ENCODE peak calls at places on chromosomes 13 and 19, in ten cellular contexts. C, E, Z, S, U, Q, Y, P, R and F are unnamed samples. For H3K4me1, the result is how much of the 10 kb centered on the place peaks cover.

GRCh38 chr19:44846455-44847143 is 502 bp downstream of the NECTIN2 start:
- DNase-seq in C (no peak), E (peak), Z (no peak), S (peak), U (peak), Q (peak), Y (no peak), P (no peak), R (peak), F (peak)

GRCh38 chr19:6088677-6089063 is 21.6 kb downstream of the RFX2 start:
- DNase-seq in C (no peak), E (no peak), Z (no peak), S (peak), U (no peak), Q (no peak), Y (no peak), P (no peak), R (no peak), F (no peak)

GRCh38 chr19:925912-926594 is at the start of gene ARID3A:
- DNase-seq in C (peak), E (no peak), Z (no peak), S (peak), U (peak), Q (no peak), Y (no peak), P (no peak), R (no peak), F (peak)

GRCh38 chr13:91292630-91293221 is 54.8 kb upstream of the MIR17HG start:
- DNase-seq in C (no peak), E (no peak), Z (no peak), S (no peak), U (peak), Q (no peak), Y (no peak), P (no peak), R (no peak), F (no peak)

GRCh38 chr13:48660356-48661076 is 6.8 kb downstream of the CYSLTR2 start:
- DNase-seq in C (no peak), E (no peak), Z (no peak), S (no peak), U (no peak), Q (no peak), Y (no peak), P (no peak), R (no peak), F (no peak)

GRCh38 chr13:46131705-46132104 is 26.9 kb upstream of the CPB2 start:
- DNase-seq in C (no peak), E (no peak), Z (no peak), S (no peak), U (no peak), Q (no peak), Y (no peak), P (no peak), R (no peak), F (no peak)

GRCh38 chr19:55457683-55458457 is 3.6 kb downstream of the ISOC2 start:
- DNase-seq in C (no peak), E (no peak), Z (no peak), S (no peak), U (no peak), Q (no peak), Y (no peak), P (no peak), R (no peak), F (no peak)

GRCh38 chr19:17948967-17949930 is 16.4 kb downstream of the CCDC124 start:
- DNase-seq in C (no peak), E (no peak), Z (no peak), S (no peak), U (peak), Q (peak), Y (no peak), P (no peak), R (no peak), F (no peak)

GRCh38 chr13:59458908-59459579 is 704.7 kb downstream of the DIAPH3 start:
- DNase-seq in C (peak), E (no peak), Z (no peak), S (peak), U (peak), Q (no peak), Y (no peak), P (no peak), R (no peak), F (no peak)

GRCh38 chr13:44726214-44726613 is 150.1 kb upstream of the TSC22D1 start:
- DNase-seq in C (no peak), E (no peak), Z (no peak), S (peak), U (no peak), Q (no peak), Y (no peak), P (no peak), R (no peak), F (no peak)

GRCh38 chr19:38023245-38023644 is 116.2 kb downstream of the SIPA1L3 start:
- DNase-seq in C (no peak), E (no peak), Z (no peak), S (peak), U (no peak), Q (no peak), Y (no peak), P (no peak), R (no peak), F (no peak)

GRCh38 chr13:91347212-91347995 is at the start of gene MIR17HG:
- DNase-seq in C (peak), E (peak), Z (peak), S (peak), U (peak), Q (peak), Y (peak), P (peak), R (peak), F (peak)

GRCh38 chr13:92991687-92992086 is 234.9 kb upstream of the GPC6 start:
- DNase-seq in C (no peak), E (no peak), Z (no peak), S (peak), U (no peak), Q (no peak), Y (no peak), P (no peak), R (no peak), F (no peak)

GRCh38 chr13:85508683-85509329 is 290.4 kb downstream of the SLITRK6 start:
- DNase-seq in C (no peak), E (no peak), Z (no peak), S (peak), U (no peak), Q (no peak), Y (no peak), P (no peak), R (no peak), F (peak)

GRCh38 chr13:23185542-23185941 is 4.8 kb downstream of the SGCG start:
- DNase-seq in C (no peak), E (no peak), Z (no peak), S (no peak), U (no peak), Q (no peak), Y (no peak), P (no peak), R (no peak), F (no peak)

GRCh38 chr13:23445794-23446193 is 12.3 kb upstream of the SACS start:
- DNase-seq in C (no peak), E (no peak), Z (no peak), S (no peak), U (no peak), Q (no peak), Y (no peak), P (no peak), R (no peak), F (no peak)

GRCh38 chr19:18650468-18651001 is 13.7 kb downstream of the KLHL26 start:
- DNase-seq in C (peak), E (peak), Z (peak), S (peak), U (peak), Q (peak), Y (no peak), P (no peak), R (no peak), F (peak)

GRCh38 chr13:37068962-37069361 is 9.5 kb upstream of the SUPT20H start:
- DNase-seq in C (no peak), E (no peak), Z (no peak), S (peak), U (no peak), Q (no peak), Y (no peak), P (no peak), R (no peak), F (no peak)

GRCh38 chr19:11422163-11423068 is 3.3 kb upstream of the RGL3 start:
- DNase-seq in C (peak), E (peak), Z (peak), S (peak), U (peak), Q (peak), Y (peak), P (peak), R (peak), F (peak)

GRCh38 chr13:83819611-83820010 is 62.7 kb downstream of the SLITRK1 start:
- DNase-seq in C (no peak), E (no peak), Z (no peak), S (no peak), U (no peak), Q (no peak), Y (no peak), P (no peak), R (no peak), F (no peak)

GRCh38 chr13:44867825-44868224 is 121.4 kb downstream of the NUFIP1 start:
- DNase-seq in C (no peak), E (no peak), Z (no peak), S (peak), U (no peak), Q (no peak), Y (no peak), P (no peak), R (no peak), F (no peak)

GRCh38 chr13:35927554-35927953 is 203.6 kb downstream of the DCLK1 start:
- DNase-seq in C (no peak), E (no peak), Z (no peak), S (peak), U (no peak), Q (no peak), Y (no peak), P (no peak), R (no peak), F (no peak)

GRCh38 chr13:24459234-24459633 is 53.3 kb downstream of the PARP4 start:
- DNase-seq in C (no peak), E (no peak), Z (no peak), S (peak), U (no peak), Q (no peak), Y (no peak), P (no peak), R (no peak), F (no peak)

GRCh38 chr13:48009298-48009697 is 8.2 kb upstream of the SUCLA2 start:
- DNase-seq in C (no peak), E (no peak), Z (no peak), S (peak), U (no peak), Q (no peak), Y (no peak), P (no peak), R (no peak), F (no peak)

GRCh38 chr13:104460553-104460952 is 1394.3 kb upstream of the SLC10A2 start:
- DNase-seq in C (no peak), E (no peak), Z (no peak), S (peak), U (no peak), Q (no peak), Y (no peak), P (no peak), R (no peak), F (no peak)

GRCh38 chr13:78121459-78122348 is 203.1 kb upstream of the EDNRB start:
- DNase-seq in C (no peak), E (no peak), Z (no peak), S (peak), U (peak), Q (no peak), Y (no peak), P (no peak), R (no peak), F (peak)

GRCh38 chr13:58081301-58081820 is 449.8 kb downstream of the PCDH17 start:
- DNase-seq in C (no peak), E (no peak), Z (no peak), S (no peak), U (no peak), Q (no peak), Y (no peak), P (no peak), R (no peak), F (no peak)

GRCh38 chr13:40152145-40152544 is 496.7 kb downstream of the COG6 start:
- DNase-seq in C (no peak), E (no peak), Z (no peak), S (peak), U (no peak), Q (no peak), Y (no peak), P (no peak), R (no peak), F (peak)

GRCh38 chr19:50003810-50004419 is 21.3 kb downstream of the VRK3 start:
- DNase-seq in C (no peak), E (no peak), Z (no peak), S (peak), U (no peak), Q (no peak), Y (no peak), P (no peak), R (no peak), F (no peak)

GRCh38 chr19:56837492-56837891 is 3.0 kb downstream of the PEG3 start:
- DNase-seq in C (peak), E (peak), Z (peak), S (peak), U (no peak), Q (peak), Y (no peak), P (no peak), R (peak), F (peak)

GRCh38 chr13:38566526-38566925 is 120.4 kb upstream of the FREM2 start:
- DNase-seq in C (no peak), E (no peak), Z (no peak), S (peak), U (no peak), Q (no peak), Y (no peak), P (no peak), R (no peak), F (no peak)

GRCh38 chr13:73171242-73171641 is 112.4 kb downstream of the KLF5 start:
- DNase-seq in C (no peak), E (no peak), Z (no peak), S (no peak), U (no peak), Q (no peak), Y (no peak), P (no peak), R (no peak), F (no peak)

GRCh38 chr13:74210693-74211393 is 76.6 kb upstream of the KLF12 start:
- DNase-seq in C (no peak), E (no peak), Z (no peak), S (peak), U (no peak), Q (no peak), Y (no peak), P (no peak), R (no peak), F (peak)

GRCh38 chr19:6847828-6848200 is 39.6 kb upstream of the ADGRE1 start:
- DNase-seq in C (no peak), E (no peak), Z (no peak), S (no peak), U (no peak), Q (no peak), Y (no peak), P (no peak), R (peak), F (no peak)

GRCh38 chr13:77034883-77035282 is 7.9 kb upstream of the FBXL3 start:
- DNase-seq in C (no peak), E (no peak), Z (no peak), S (no peak), U (no peak), Q (no peak), Y (no peak), P (no peak), R (no peak), F (no peak)

GRCh38 chr13:50122465-50122864 is 107.2 kb downstream of the KCNRG start:
- DNase-seq in C (no peak), E (no peak), Z (no peak), S (no peak), U (peak), Q (no peak), Y (no peak), P (no peak), R (no peak), F (no peak)

GRCh38 chr13:106649495-106649894 is 81.6 kb upstream of the ARGLU1 start:
- DNase-seq in C (no peak), E (peak), Z (no peak), S (peak), U (no peak), Q (no peak), Y (no peak), P (no peak), R (no peak), F (no peak)

GRCh38 chr13:37656247-37656940 is 57.8 kb upstream of the POSTN start:
- DNase-seq in C (no peak), E (no peak), Z (no peak), S (peak), U (no peak), Q (no peak), Y (no peak), P (no peak), R (no peak), F (no peak)

GRCh38 chr19:40668991-40669614 is 21.3 kb downstream of the NUMBL start:
- DNase-seq in C (no peak), E (no peak), Z (no peak), S (no peak), U (no peak), Q (no peak), Y (no peak), P (no peak), R (no peak), F (no peak)

GRCh38 chr19:8571006-8571411 is 6.2 kb downstream of the MYO1F start:
- DNase-seq in C (no peak), E (no peak), Z (no peak), S (peak), U (no peak), Q (no peak), Y (peak), P (no peak), R (peak), F (no peak)

GRCh38 chr19:8566855-8567254 is 10.4 kb downstream of the MYO1F start:
- DNase-seq in C (no peak), E (no peak), Z (no peak), S (peak), U (no peak), Q (no peak), Y (no peak), P (no peak), R (no peak), F (no peak)

GRCh38 chr19:8569066-8569761 is 8.0 kb downstream of the MYO1F start:
- DNase-seq in C (no peak), E (no peak), Z (no peak), S (peak), U (no peak), Q (no peak), Y (peak), P (no peak), R (peak), F (peak)

GRCh38 chr19:8573316-8573715 is 3.9 kb downstream of the MYO1F start:
- DNase-seq in C (no peak), E (no peak), Z (no peak), S (no peak), U (no peak), Q (no peak), Y (peak), P (no peak), R (no peak), F (no peak)

GRCh38 chr19:8567522-8568172 is 9.6 kb downstream of the MYO1F start:
- DNase-seq in C (peak), E (no peak), Z (no peak), S (no peak), U (no peak), Q (no peak), Y (no peak), P (no peak), R (peak), F (no peak)
- H3K4me1 ChIP-seq in C (under half), E (under half), Z (under half), S (under half), U (under half), Q (under half), Y (half or more), P (under half), R (half or more), F (under half)

DNA sequence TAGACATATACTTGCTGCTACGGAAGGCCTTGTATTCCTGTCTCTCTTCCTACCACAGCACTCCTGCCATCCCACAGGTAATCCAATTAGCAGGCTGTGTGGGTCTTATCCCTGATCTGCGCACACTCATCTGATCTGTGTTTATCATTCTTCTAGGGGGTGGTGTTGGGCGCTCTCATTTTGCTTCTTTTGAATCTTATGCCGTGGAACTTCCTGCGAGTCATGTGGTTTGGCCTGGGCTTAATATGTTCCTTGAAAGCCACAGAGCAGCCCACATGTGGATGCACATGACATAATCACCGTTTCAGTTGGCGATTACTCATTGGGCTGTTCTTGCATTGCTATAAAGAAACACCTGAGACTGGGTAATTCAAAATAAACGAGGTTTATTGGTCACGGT is 7.5 kb downstream of the RASA3 start:
- DNase-seq in C (no peak), E (no peak), Z (no peak), S (peak), U (no peak), Q (no peak), Y (peak), P (no peak), R (no peak), F (no peak)
- H3K4me3 ChIP-seq in C (no peak), E (no peak), Z (no peak), S (no peak), U (no peak), Q (no peak), Y (no peak), P (no peak), R (no peak), F (no peak)

DNA sequence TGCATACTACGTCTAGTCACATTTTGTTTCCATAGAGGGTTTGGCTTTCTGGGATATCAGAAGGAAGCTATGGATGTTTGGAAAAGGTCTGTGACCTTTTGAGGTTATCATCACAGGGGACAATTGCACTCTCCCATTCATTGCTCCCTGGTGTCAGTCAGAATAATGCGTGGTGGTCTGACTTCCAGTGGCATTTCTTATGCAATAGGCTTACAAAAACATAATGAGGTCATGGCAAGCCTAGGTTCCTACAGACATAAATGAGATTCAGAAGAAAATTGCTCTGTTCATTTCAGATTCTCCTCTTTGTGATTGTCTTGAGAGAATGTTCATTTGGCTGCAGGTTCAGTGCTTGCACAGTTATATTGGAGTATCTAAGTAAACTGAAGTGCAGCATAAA is 54.6 kb downstream of the ARHGAP35 start:
- DNase-seq in C (no peak), E (no peak), Z (no peak), S (peak), U (no peak), Q (no peak), Y (no peak), P (no peak), R (no peak), F (no peak)
- H3K4me1 ChIP-seq in C (under half), E (under half), Z (under half), S (under half), U (under half), Q (under half), Y (under half), P (under half), R (under half), F (under half)

DNA sequence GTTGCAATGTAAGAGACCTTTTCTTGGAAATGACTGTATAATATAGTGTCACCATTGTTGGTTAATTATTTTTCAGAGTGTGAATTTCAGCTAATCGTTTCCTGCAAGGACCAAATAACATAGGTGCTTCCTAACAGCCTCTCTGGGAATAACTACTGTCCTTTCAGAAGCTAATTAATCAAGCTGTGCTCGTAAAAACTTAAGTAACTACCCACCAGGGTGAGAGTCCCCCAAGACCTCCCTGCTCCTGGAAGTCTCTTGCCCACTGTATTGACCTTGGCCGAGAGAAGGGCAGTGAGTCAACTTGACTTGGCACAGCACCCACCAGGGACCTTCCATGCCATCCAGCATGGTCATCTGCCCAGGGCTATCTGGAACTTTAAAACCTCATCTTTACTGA is 50.3 kb downstream of the UQCRFS1 start:
- DNase-seq in C (no peak), E (no peak), Z (no peak), S (no peak), U (no peak), Q (no peak), Y (no peak), P (no peak), R (no peak), F (no peak)
- H3K4me3 ChIP-seq in C (no peak), E (no peak), Z (no peak), S (no peak), U (no peak), Q (no peak), Y (no peak), P (no peak), R (no peak), F (no peak)